ENCODE peak calls at places on chromosomes 4 and X, in nine cellular contexts. O, G, K, F, L, T, P, N and B are unnamed samples.

GRCh38 chr4:14059006-14059405 is 431.5 kb upstream of the BOD1L1 start:
- DNase-seq in L (peak), N (no peak), K (no peak), T (no peak), F (no peak), G (no peak), P (no peak), O (no peak), B (peak)

GRCh38 chr4:186725422-186726149 is 1.9 kb upstream of the FAT1 start:
- DNase-seq in G (peak), O (peak), T (peak), K (peak), P (peak), F (peak), N (peak), L (peak), B (peak)

GRCh38 chr4:133594246-133595207 is 445.4 kb downstream of the PCDH10 start:
- DNase-seq in O (no peak), F (no peak), N (no peak), L (no peak), K (no peak), G (no peak), T (no peak), P (peak), B (peak)

GRCh38 chrX:150688911-150689451 is 4.2 kb upstream of the MTMR1 start:
- DNase-seq in N (peak), G (no peak), O (peak), K (no peak), T (no peak), P (peak), L (peak), F (peak), B (peak)

GRCh38 chrX:40068048-40068447 is 29.7 kb downstream of the BCOR start:
- DNase-seq in G (no peak), N (peak), O (no peak), K (no peak), L (no peak), P (peak), F (no peak), T (no peak), B (peak)

GRCh38 chr4:62204136-62204535 is 1004.0 kb downstream of the ADGRL3 start:
- DNase-seq in L (no peak), P (no peak), G (no peak), F (no peak), O (no peak), K (no peak), T (no peak), N (no peak), B (no peak)

GRCh38 chr4:124337874-124338273 is 374.7 kb downstream of the ANKRD50 start:
- DNase-seq in P (peak), O (peak), K (no peak), L (no peak), G (peak), F (no peak), N (no peak), T (peak), B (peak)

GRCh38 chr4:40032785-40033184 is 23.9 kb upstream of the N4BP2 start:
- DNase-seq in G (no peak), T (no peak), F (no peak), K (no peak), O (no peak), N (no peak), L (no peak), P (no peak), B (no peak)

GRCh38 chrX:150547511-150548115 is 20.8 kb upstream of the MTM1 start:
- DNase-seq in N (peak), O (peak), K (no peak), F (no peak), L (peak), P (peak), T (peak), G (peak), B (peak)

GRCh38 chr4:159977907-159978617 is 875.2 kb downstream of the RAPGEF2 start:
- DNase-seq in L (no peak), N (no peak), G (no peak), F (no peak), T (no peak), O (no peak), K (no peak), P (no peak), B (no peak)

GRCh38 chr4:56134272-56134671 is 185.5 kb downstream of the CEP135 start:
- DNase-seq in P (peak), O (no peak), T (no peak), G (peak), N (no peak), K (peak), L (peak), F (no peak), B (peak)

GRCh38 chrX:68440940-68441339 is 7.6 kb upstream of the OPHN1 start:
- DNase-seq in L (peak), G (peak), P (peak), T (peak), K (no peak), N (peak), F (no peak), O (no peak), B (peak)

GRCh38 chr4:152079543-152080293 is 318.9 kb upstream of the GATB start:
- DNase-seq in T (no peak), L (no peak), K (no peak), G (no peak), F (no peak), O (no peak), P (no peak), N (no peak), B (no peak)

GRCh38 chr4:47011189-47011518 is 17.8 kb upstream of the GABRA4 start:
- DNase-seq in L (no peak), K (no peak), O (no peak), G (no peak), P (no peak), T (no peak), N (no peak), F (no peak), B (no peak)

GRCh38 chr4:72118017-72118416 is 86.2 kb downstream of the NPFFR2 start:
- DNase-seq in P (no peak), O (no peak), F (no peak), T (no peak), L (no peak), K (no peak), N (no peak), G (no peak), B (no peak)

GRCh38 chr4:98546910-98547544 is 111.4 kb downstream of the TSPAN5 start:
- DNase-seq in G (peak), T (peak), N (no peak), F (no peak), K (no peak), P (peak), L (peak), O (no peak), B (peak)

GRCh38 chr4:125666635-125667034 is 351.9 kb downstream of the FAT4 start:
- DNase-seq in G (no peak), P (no peak), N (no peak), F (no peak), T (no peak), K (no peak), L (no peak), O (no peak), B (no peak)

GRCh38 chr4:8407316-8407715 is 33.2 kb downstream of the ACOX3 start:
- DNase-seq in P (no peak), G (no peak), O (no peak), L (no peak), T (no peak), K (no peak), N (no peak), F (no peak), B (no peak)

GRCh38 chr4:62670509-62670908 is 1470.4 kb downstream of the ADGRL3 start:
- DNase-seq in N (no peak), F (no peak), G (no peak), L (no peak), P (peak), T (no peak), O (no peak), K (no peak), B (no peak)

GRCh38 chr4:54233697-54234496 is 4.8 kb downstream of the PDGFRA start:
- DNase-seq in G (peak), K (peak), P (peak), T (peak), N (peak), L (peak), F (no peak), O (peak), B (peak)

GRCh38 chr4:106773106-106773905 is 262.8 kb downstream of the DKK2 start:
- DNase-seq in T (no peak), L (peak), O (peak), K (no peak), N (no peak), G (no peak), P (peak), F (no peak), B (peak)

GRCh38 chr4:39502034-39502658 is 25.1 kb downstream of the UGDH start:
- DNase-seq in G (no peak), K (no peak), L (peak), T (no peak), O (peak), F (no peak), P (peak), N (no peak), B (peak)

GRCh38 chr4:108303488-108304177 is 134.9 kb upstream of the LEF1 start:
- DNase-seq in N (no peak), L (peak), T (no peak), K (no peak), P (peak), G (no peak), O (no peak), F (peak), B (peak)

GRCh38 chr4:62644372-62644771 is 1444.2 kb downstream of the ADGRL3 start:
- DNase-seq in G (no peak), P (peak), N (peak), K (no peak), T (no peak), F (no peak), O (no peak), L (peak), B (peak)

GRCh38 chr4:161320377-161320776 is 843.4 kb downstream of the FSTL5 start:
- DNase-seq in T (no peak), G (no peak), L (no peak), O (no peak), K (peak), N (peak), F (no peak), P (peak), B (no peak)

GRCh38 chr4:74292111-74292870 is 16.0 kb upstream of the EPGN start:
- DNase-seq in O (no peak), G (no peak), P (no peak), L (peak), N (no peak), T (no peak), F (no peak), K (no peak), B (no peak)

GRCh38 chr4:108906866-108907367 is 144.1 kb upstream of the ETNPPL start:
- DNase-seq in K (no peak), P (no peak), L (no peak), G (no peak), T (no peak), F (no peak), N (no peak), O (no peak), B (no peak)

GRCh38 chrX:118594697-118595420 is 99.2 kb downstream of the DOCK11 start:
- DNase-seq in N (no peak), G (no peak), K (no peak), T (no peak), F (no peak), O (no peak), P (no peak), L (no peak), B (no peak)

GRCh38 chrX:115268421-115268820 is 21.1 kb upstream of the LUZP4 start:
- DNase-seq in L (no peak), T (no peak), G (no peak), N (peak), F (no peak), P (peak), O (no peak), K (no peak), B (peak)

GRCh38 chr4:1720163-1720983 is 750 bp downstream of the TMEM129 start:
- DNase-seq in L (no peak), T (peak), O (peak), F (no peak), N (no peak), K (no peak), P (peak), G (peak), B (peak)

GRCh38 chrX:1419545-1420355 is 27.8 kb upstream of the SLC25A6 start:
- DNase-seq in T (no peak), L (no peak), N (no peak), P (no peak), G (no peak), K (no peak), O (no peak), F (no peak), B (no peak)

GRCh38 chr4:156472624-156473023 is 499.0 kb downstream of the PDGFC start:
- DNase-seq in T (no peak), F (no peak), G (no peak), P (no peak), N (no peak), O (no peak), K (no peak), L (no peak), B (no peak)

GRCh38 chrX:110004210-110004609 is 1.3 kb downstream of the TMEM164 start:
- DNase-seq in P (no peak), O (no peak), G (peak), N (peak), F (peak), K (no peak), L (no peak), T (peak), B (no peak)

DNA sequence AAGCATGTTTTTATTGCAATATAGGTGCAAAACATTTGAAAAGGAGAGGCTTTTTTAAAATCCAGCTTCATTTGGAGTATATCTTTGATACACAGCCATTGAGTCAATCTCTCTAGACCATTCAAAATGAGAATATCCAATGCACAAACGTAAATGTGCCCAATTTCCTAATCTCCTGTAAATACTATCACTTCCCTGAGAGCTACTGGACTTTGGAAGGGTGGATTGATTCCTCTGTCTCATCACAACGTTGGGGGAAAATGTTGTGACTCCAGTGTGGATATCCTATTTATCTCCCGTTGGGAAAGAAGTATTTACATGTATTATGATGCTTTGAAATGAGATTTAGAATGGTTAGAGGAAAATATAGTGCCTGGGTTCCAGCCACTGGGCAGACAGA is 64.3 kb upstream of the VCX3A start:
- DNase-seq in G (no peak), F (no peak), O (no peak), P (no peak), N (no peak), K (no peak), T (no peak), L (no peak), B (no peak)
- H3K4me3 ChIP-seq in G (no peak), F (no peak), O (no peak), P (no peak), N (no peak), K (no peak), T (no peak), L (no peak), B (no peak)

GRCh38 chrX:69616520-69617203 is 749 bp downstream of the EDA start:
- DNase-seq in T (peak), N (no peak), K (no peak), O (no peak), P (no peak), F (no peak), G (peak), L (no peak), B (no peak)
- H3K4me3 ChIP-seq in T (peak), N (peak), K (peak), O (peak), P (peak), F (no peak), G (peak), L (peak), B (peak)

GRCh38 chr4:4577359-4577875 is 35.6 kb upstream of the STX18 start:
- DNase-seq in L (no peak), O (no peak), K (no peak), N (no peak), G (no peak), P (no peak), F (no peak), T (no peak), B (no peak)

GRCh38 chr4:4572821-4573220 is 31.0 kb upstream of the STX18 start:
- DNase-seq in F (no peak), K (no peak), N (no peak), G (no peak), L (no peak), P (peak), O (peak), T (no peak), B (peak)

GRCh38 chr4:4575284-4576211 is 33.7 kb upstream of the STX18 start:
- DNase-seq in P (peak), O (peak), F (peak), G (peak), N (peak), L (peak), T (peak), K (peak), B (peak)

GRCh38 chr4:4574052-4574451 is 32.2 kb upstream of the STX18 start:
- DNase-seq in T (no peak), N (no peak), G (no peak), K (no peak), L (no peak), P (no peak), F (no peak), O (no peak), B (no peak)

GRCh38 chr4:4574792-4575191 is 32.9 kb upstream of the STX18 start:
- DNase-seq in K (peak), L (peak), N (peak), P (peak), O (peak), T (peak), G (peak), F (peak), B (peak)
- H3K4me3 ChIP-seq in K (peak), L (peak), N (peak), P (peak), O (peak), T (peak), G (peak), F (peak), B (peak)

DNA sequence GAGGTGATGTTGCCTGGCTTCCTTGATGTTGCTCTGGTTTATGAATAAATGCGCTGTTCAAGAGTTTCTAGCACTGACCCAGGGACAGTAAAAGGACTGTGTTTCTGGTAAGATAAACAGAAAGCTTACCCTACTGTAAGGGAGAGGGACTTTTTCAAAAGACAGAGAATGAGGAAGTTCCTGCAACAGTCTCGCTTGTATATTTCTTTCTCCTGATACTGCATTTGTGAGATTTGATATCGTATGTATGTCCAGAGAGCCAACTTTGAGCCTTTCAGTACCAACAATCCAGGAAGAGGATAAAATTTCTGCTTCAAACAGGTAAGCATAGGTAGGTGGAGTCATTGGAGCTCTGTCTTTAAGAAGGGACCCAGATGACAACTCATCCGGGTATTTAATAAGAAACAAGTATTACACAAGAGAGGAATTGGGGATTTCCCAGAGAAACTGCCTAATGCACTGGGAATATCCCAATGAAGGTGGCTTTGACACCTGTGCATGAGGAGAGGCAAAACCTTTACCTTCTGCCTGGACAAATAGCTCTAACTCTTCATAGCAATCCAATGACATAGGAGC is 771 bp downstream of the DAPP1 start:
- DNase-seq in P (no peak), G (no peak), O (no peak), F (peak), N (no peak), T (no peak), K (no peak), L (no peak), B (no peak)
- H3K4me3 ChIP-seq in P (no peak), G (peak), O (no peak), F (peak), N (no peak), T (no peak), K (no peak), L (no peak), B (no peak)

GRCh38 chr4:48571471-48571870 is 81.4 kb downstream of the ZAR1 start:
- DNase-seq in O (no peak), G (no peak), T (no peak), N (no peak), L (no peak), P (no peak), F (no peak), K (no peak), B (no peak)
- H3K4me3 ChIP-seq in O (no peak), G (no peak), T (no peak), N (no peak), L (no peak), P (no peak), F (no peak), K (no peak), B (no peak)

GRCh38 chrX:73847991-73848390 is 285.0 kb downstream of the CHIC1 start:
- DNase-seq in F (no peak), L (no peak), P (no peak), K (no peak), O (no peak), N (no peak), T (no peak), G (no peak), B (no peak)
- H3K4me3 ChIP-seq in F (no peak), L (peak), P (no peak), K (no peak), O (no peak), N (no peak), T (no peak), G (no peak), B (peak)

GRCh38 chrX:72713130-72713529 is 976 bp downstream of the PHKA1 start:
- DNase-seq in F (no peak), G (no peak), L (no peak), T (no peak), N (no peak), P (peak), O (no peak), K (no peak), B (peak)
- H3K4me3 ChIP-seq in F (peak), G (peak), L (peak), T (no peak), N (peak), P (peak), O (peak), K (no peak), B (peak)